ENCODE peak calls at places on chromosomes 16 and 17, in seven cellular contexts. One of them, this sample, is unnamed.

GRCh38 chr16:57054338-57054737 is 38.0 kb upstream of the CPNE2 start:
- DNase-seq in bronchial epithelial cell: no peak
- DNase-seq in activated naive CD4-positive, alpha-beta T cell treated with anti-CD3 and anti-CD28 coated beads, Interleukin-2, amount 50 U/mL, for 16 hours: no peak
- DNase-seq in CD8-positive, alpha-beta memory T cell: no peak
- DNase-seq in stimulated activated CD4-positive, alpha-beta T cell treated with anti-CD3 and anti-CD28 coated beads, TNF-alpha, amount 100 ng/mL, for 1 hour: no peak
- DNase-seq in astrocyte of the hippocampus: no peak
- DNase-seq in Panc1: no peak
- DNase-seq in this sample: no peak

GRCh38 chr17:75030161-75030560 is 16.6 kb downstream of the ATP5PD start:
- DNase-seq in stimulated activated CD4-positive, alpha-beta T cell treated with anti-CD3 and anti-CD28 coated beads, TNF-alpha, amount 100 ng/mL, for 1 hour: no peak
- DNase-seq in astrocyte of the hippocampus: no peak
- DNase-seq in activated naive CD4-positive, alpha-beta T cell treated with anti-CD3 and anti-CD28 coated beads, Interleukin-2, amount 50 U/mL, for 16 hours: no peak
- DNase-seq in Panc1: no peak
- DNase-seq in bronchial epithelial cell: no peak
- DNase-seq in CD8-positive, alpha-beta memory T cell: no peak
- DNase-seq in this sample: no peak

GRCh38 chr16:60648260-60648659 is 1388.0 kb downstream of the CDH8 start:
- DNase-seq in CD8-positive, alpha-beta memory T cell: no peak
- DNase-seq in Panc1: no peak
- DNase-seq in bronchial epithelial cell: peak; percentile 19
- DNase-seq in stimulated activated CD4-positive, alpha-beta T cell treated with anti-CD3 and anti-CD28 coated beads, TNF-alpha, amount 100 ng/mL, for 1 hour: no peak
- DNase-seq in astrocyte of the hippocampus: peak; percentile 40
- DNase-seq in activated naive CD4-positive, alpha-beta T cell treated with anti-CD3 and anti-CD28 coated beads, Interleukin-2, amount 50 U/mL, for 16 hours: no peak
- DNase-seq in this sample: no peak

GRCh38 chr16:66207139-66207863 is 159.2 kb upstream of the CDH5 start:
- DNase-seq in astrocyte of the hippocampus: no peak
- DNase-seq in activated naive CD4-positive, alpha-beta T cell treated with anti-CD3 and anti-CD28 coated beads, Interleukin-2, amount 50 U/mL, for 16 hours: no peak
- DNase-seq in bronchial epithelial cell: no peak
- DNase-seq in CD8-positive, alpha-beta memory T cell: no peak
- DNase-seq in stimulated activated CD4-positive, alpha-beta T cell treated with anti-CD3 and anti-CD28 coated beads, TNF-alpha, amount 100 ng/mL, for 1 hour: no peak
- DNase-seq in Panc1: no peak
- DNase-seq in this sample: peak; percentile 28

GRCh38 chr16:53737563-53737962 is 33.6 kb downstream of the FTO start:
- DNase-seq in stimulated activated CD4-positive, alpha-beta T cell treated with anti-CD3 and anti-CD28 coated beads, TNF-alpha, amount 100 ng/mL, for 1 hour: no peak
- DNase-seq in bronchial epithelial cell: no peak
- DNase-seq in activated naive CD4-positive, alpha-beta T cell treated with anti-CD3 and anti-CD28 coated beads, Interleukin-2, amount 50 U/mL, for 16 hours: no peak
- DNase-seq in Panc1: no peak
- DNase-seq in CD8-positive, alpha-beta memory T cell: no peak
- DNase-seq in astrocyte of the hippocampus: no peak
- DNase-seq in this sample: no peak

GRCh38 chr16:592518-593306 is 2.8 kb downstream of the RAB40C start:
- DNase-seq in activated naive CD4-positive, alpha-beta T cell treated with anti-CD3 and anti-CD28 coated beads, Interleukin-2, amount 50 U/mL, for 16 hours: no peak
- DNase-seq in bronchial epithelial cell: peak; percentile 95
- DNase-seq in Panc1: no peak
- DNase-seq in astrocyte of the hippocampus: peak; percentile 20
- DNase-seq in stimulated activated CD4-positive, alpha-beta T cell treated with anti-CD3 and anti-CD28 coated beads, TNF-alpha, amount 100 ng/mL, for 1 hour: no peak
- DNase-seq in CD8-positive, alpha-beta memory T cell: no peak
- DNase-seq in this sample: peak; percentile 57

GRCh38 chr17:45115871-45116270 is 16.4 kb downstream of the PLCD3 start:
- DNase-seq in activated naive CD4-positive, alpha-beta T cell treated with anti-CD3 and anti-CD28 coated beads, Interleukin-2, amount 50 U/mL, for 16 hours: no peak
- DNase-seq in bronchial epithelial cell: no peak
- DNase-seq in CD8-positive, alpha-beta memory T cell: no peak
- DNase-seq in stimulated activated CD4-positive, alpha-beta T cell treated with anti-CD3 and anti-CD28 coated beads, TNF-alpha, amount 100 ng/mL, for 1 hour: no peak
- DNase-seq in Panc1: no peak
- DNase-seq in astrocyte of the hippocampus: no peak
- DNase-seq in this sample: no peak

GRCh38 chr17:57881143-57881542 is 31.3 kb upstream of the MRPS23 start:
- DNase-seq in bronchial epithelial cell: no peak
- DNase-seq in stimulated activated CD4-positive, alpha-beta T cell treated with anti-CD3 and anti-CD28 coated beads, TNF-alpha, amount 100 ng/mL, for 1 hour: no peak
- DNase-seq in Panc1: no peak
- DNase-seq in astrocyte of the hippocampus: peak; percentile 93
- DNase-seq in CD8-positive, alpha-beta memory T cell: no peak
- DNase-seq in activated naive CD4-positive, alpha-beta T cell treated with anti-CD3 and anti-CD28 coated beads, Interleukin-2, amount 50 U/mL, for 16 hours: no peak
- DNase-seq in this sample: no peak

GRCh38 chr17:45341389-45342158 is 24.8 kb upstream of the MAP3K14 start:
- DNase-seq in CD8-positive, alpha-beta memory T cell: no peak
- DNase-seq in stimulated activated CD4-positive, alpha-beta T cell treated with anti-CD3 and anti-CD28 coated beads, TNF-alpha, amount 100 ng/mL, for 1 hour: no peak
- DNase-seq in astrocyte of the hippocampus: peak; percentile 69
- DNase-seq in bronchial epithelial cell: peak; percentile 78
- DNase-seq in activated naive CD4-positive, alpha-beta T cell treated with anti-CD3 and anti-CD28 coated beads, Interleukin-2, amount 50 U/mL, for 16 hours: no peak
- DNase-seq in Panc1: no peak
- DNase-seq in this sample: no peak

GRCh38 chr16:49930841-49931240 is 74.9 kb upstream of the ZNF423 start:
- DNase-seq in CD8-positive, alpha-beta memory T cell: no peak
- DNase-seq in activated naive CD4-positive, alpha-beta T cell treated with anti-CD3 and anti-CD28 coated beads, Interleukin-2, amount 50 U/mL, for 16 hours: no peak
- DNase-seq in bronchial epithelial cell: no peak
- DNase-seq in Panc1: no peak
- DNase-seq in stimulated activated CD4-positive, alpha-beta T cell treated with anti-CD3 and anti-CD28 coated beads, TNF-alpha, amount 100 ng/mL, for 1 hour: no peak
- DNase-seq in astrocyte of the hippocampus: no peak
- DNase-seq in this sample: no peak

GRCh38 chr17:82840431-82840831 is 609 bp upstream of the ZNF750 start:
- DNase-seq in Panc1: no peak
- DNase-seq in stimulated activated CD4-positive, alpha-beta T cell treated with anti-CD3 and anti-CD28 coated beads, TNF-alpha, amount 100 ng/mL, for 1 hour: no peak
- DNase-seq in astrocyte of the hippocampus: no peak
- DNase-seq in bronchial epithelial cell: peak; percentile 77
- DNase-seq in activated naive CD4-positive, alpha-beta T cell treated with anti-CD3 and anti-CD28 coated beads, Interleukin-2, amount 50 U/mL, for 16 hours: no peak
- DNase-seq in CD8-positive, alpha-beta memory T cell: no peak
- DNase-seq in this sample: no peak

GRCh38 chr16:76287466-76287865 is 10.3 kb downstream of the CNTNAP4 start:
- DNase-seq in bronchial epithelial cell: no peak
- DNase-seq in activated naive CD4-positive, alpha-beta T cell treated with anti-CD3 and anti-CD28 coated beads, Interleukin-2, amount 50 U/mL, for 16 hours: no peak
- DNase-seq in astrocyte of the hippocampus: no peak
- DNase-seq in CD8-positive, alpha-beta memory T cell: no peak
- DNase-seq in stimulated activated CD4-positive, alpha-beta T cell treated with anti-CD3 and anti-CD28 coated beads, TNF-alpha, amount 100 ng/mL, for 1 hour: no peak
- DNase-seq in Panc1: no peak
- DNase-seq in this sample: no peak

GRCh38 chr16:86509759-86510464 is 415 bp upstream of the FOXF1 start:
- DNase-seq in activated naive CD4-positive, alpha-beta T cell treated with anti-CD3 and anti-CD28 coated beads, Interleukin-2, amount 50 U/mL, for 16 hours: no peak
- DNase-seq in astrocyte of the hippocampus: peak; percentile 77
- DNase-seq in Panc1: no peak
- DNase-seq in CD8-positive, alpha-beta memory T cell: no peak
- DNase-seq in bronchial epithelial cell: no peak
- DNase-seq in stimulated activated CD4-positive, alpha-beta T cell treated with anti-CD3 and anti-CD28 coated beads, TNF-alpha, amount 100 ng/mL, for 1 hour: no peak
- DNase-seq in this sample: no peak

GRCh38 chr16:1313721-1314120 is 4.3 kb downstream of the UBE2I start:
- DNase-seq in activated naive CD4-positive, alpha-beta T cell treated with anti-CD3 and anti-CD28 coated beads, Interleukin-2, amount 50 U/mL, for 16 hours: no peak
- DNase-seq in astrocyte of the hippocampus: no peak
- DNase-seq in stimulated activated CD4-positive, alpha-beta T cell treated with anti-CD3 and anti-CD28 coated beads, TNF-alpha, amount 100 ng/mL, for 1 hour: no peak
- DNase-seq in CD8-positive, alpha-beta memory T cell: no peak
- DNase-seq in Panc1: no peak
- DNase-seq in bronchial epithelial cell: no peak
- DNase-seq in this sample: no peak

GRCh38 chr17:38345743-38346142 is 2.0 kb upstream of the GPR179 start:
- DNase-seq in bronchial epithelial cell: no peak
- DNase-seq in astrocyte of the hippocampus: no peak
- DNase-seq in stimulated activated CD4-positive, alpha-beta T cell treated with anti-CD3 and anti-CD28 coated beads, TNF-alpha, amount 100 ng/mL, for 1 hour: no peak
- DNase-seq in CD8-positive, alpha-beta memory T cell: no peak
- DNase-seq in activated naive CD4-positive, alpha-beta T cell treated with anti-CD3 and anti-CD28 coated beads, Interleukin-2, amount 50 U/mL, for 16 hours: no peak
- DNase-seq in Panc1: no peak
- DNase-seq in this sample: no peak